ENCODE peak calls at places on chromosomes 11 and 22, in four cellular contexts. One of them, this sample, is unnamed.

GRCh38 chr11:80281194-80281593 is 840.4 kb upstream of the TENM4 start:
- DNase-seq in activated CD8-positive, alpha-beta T cell treated with anti-CD3 and anti-CD28 coated beads for 36 hours: no peak
- DNase-seq in H1: no peak
- DNase-seq in WERI-Rb-1: no peak
- DNase-seq in this sample: no peak

GRCh38 chr11:68942751-68943271 is 38.0 kb downstream of the MRGPRD start:
- DNase-seq in activated CD8-positive, alpha-beta T cell treated with anti-CD3 and anti-CD28 coated beads for 36 hours: no peak
- DNase-seq in H1: no peak
- DNase-seq in WERI-Rb-1: no peak
- DNase-seq in this sample: no peak

GRCh38 chr11:116731821-116732739 is 40.7 kb downstream of the BUD13 start:
- DNase-seq in activated CD8-positive, alpha-beta T cell treated with anti-CD3 and anti-CD28 coated beads for 36 hours: no peak
- DNase-seq in H1: no peak
- DNase-seq in WERI-Rb-1: no peak
- DNase-seq in this sample: no peak

GRCh38 chr11:32851251-32851650 is 21.5 kb downstream of the PRRG4 start:
- DNase-seq in activated CD8-positive, alpha-beta T cell treated with anti-CD3 and anti-CD28 coated beads for 36 hours: no peak
- DNase-seq in H1: no peak
- DNase-seq in WERI-Rb-1: no peak
- DNase-seq in this sample: no peak

GRCh38 chr11:116691779-116692178 is 81.0 kb downstream of the BUD13 start:
- DNase-seq in activated CD8-positive, alpha-beta T cell treated with anti-CD3 and anti-CD28 coated beads for 36 hours: peak; percentile 75
- DNase-seq in H1: no peak
- DNase-seq in WERI-Rb-1: peak; percentile 70
- DNase-seq in this sample: peak; percentile 39

GRCh38 chr22:30398685-30399680 is 2.2 kb downstream of the SEC14L2 start:
- DNase-seq in activated CD8-positive, alpha-beta T cell treated with anti-CD3 and anti-CD28 coated beads for 36 hours: peak; percentile 40
- DNase-seq in H1: no peak
- DNase-seq in WERI-Rb-1: no peak
- DNase-seq in this sample: no peak

GRCh38 chr11:118917488-118918127 is 8.1 kb downstream of the BCL9L start:
- DNase-seq in activated CD8-positive, alpha-beta T cell treated with anti-CD3 and anti-CD28 coated beads for 36 hours: peak; percentile 83
- DNase-seq in H1: no peak
- DNase-seq in WERI-Rb-1: no peak
- DNase-seq in this sample: no peak

GRCh38 chr22:35191412-35191811 is 65.9 kb upstream of the HMGXB4 start:
- DNase-seq in activated CD8-positive, alpha-beta T cell treated with anti-CD3 and anti-CD28 coated beads for 36 hours: no peak
- DNase-seq in H1: no peak
- DNase-seq in WERI-Rb-1: no peak
- DNase-seq in this sample: no peak

GRCh38 chr22:32615874-32616564 is 141.4 kb downstream of the FBXO7 start:
- DNase-seq in activated CD8-positive, alpha-beta T cell treated with anti-CD3 and anti-CD28 coated beads for 36 hours: no peak
- DNase-seq in H1: no peak
- DNase-seq in WERI-Rb-1: no peak
- DNase-seq in this sample: no peak

GRCh38 chr22:26679003-26679629 is 21.7 kb downstream of the MIAT start:
- DNase-seq in activated CD8-positive, alpha-beta T cell treated with anti-CD3 and anti-CD28 coated beads for 36 hours: peak; percentile 84
- DNase-seq in H1: peak; percentile 71
- DNase-seq in WERI-Rb-1: peak; percentile 73
- DNase-seq in this sample: peak; percentile 52

GRCh38 chr11:134024420-134025085 is 44.3 kb upstream of the JAM3 start:
- DNase-seq in activated CD8-positive, alpha-beta T cell treated with anti-CD3 and anti-CD28 coated beads for 36 hours: peak; percentile 29
- DNase-seq in H1: no peak
- DNase-seq in WERI-Rb-1: no peak
- DNase-seq in this sample: no peak

GRCh38 chr11:116563028-116563712 is 209.6 kb downstream of the BUD13 start:
- DNase-seq in activated CD8-positive, alpha-beta T cell treated with anti-CD3 and anti-CD28 coated beads for 36 hours: no peak
- DNase-seq in H1: no peak
- DNase-seq in WERI-Rb-1: no peak
- DNase-seq in this sample: no peak

GRCh38 chr22:29580200-29580810 is 608 bp downstream of the NIPSNAP1 start:
- DNase-seq in activated CD8-positive, alpha-beta T cell treated with anti-CD3 and anti-CD28 coated beads for 36 hours: peak; percentile 17
- DNase-seq in H1: no peak
- DNase-seq in WERI-Rb-1: no peak
- DNase-seq in this sample: no peak

GRCh38 chr22:36486619-36487384 is 5.4 kb upstream of the TXN2 start:
- DNase-seq in activated CD8-positive, alpha-beta T cell treated with anti-CD3 and anti-CD28 coated beads for 36 hours: peak; percentile 80
- DNase-seq in H1: no peak
- DNase-seq in WERI-Rb-1: peak; percentile 56
- DNase-seq in this sample: no peak

GRCh38 chr22:41314821-41315220 is 13.5 kb downstream of the ZC3H7B start:
- DNase-seq in activated CD8-positive, alpha-beta T cell treated with anti-CD3 and anti-CD28 coated beads for 36 hours: no peak
- DNase-seq in H1: no peak
- DNase-seq in WERI-Rb-1: no peak
- DNase-seq in this sample: no peak

GRCh38 chr22:24106385-24107381 is 74.6 kb upstream of the SUSD2 start:
- DNase-seq in activated CD8-positive, alpha-beta T cell treated with anti-CD3 and anti-CD28 coated beads for 36 hours: peak; percentile 42
- DNase-seq in H1: no peak
- DNase-seq in WERI-Rb-1: peak; percentile 25
- DNase-seq in this sample: peak; percentile 23

GRCh38 chr11:35106595-35106994 is 32.4 kb upstream of the CD44 start:
- DNase-seq in activated CD8-positive, alpha-beta T cell treated with anti-CD3 and anti-CD28 coated beads for 36 hours: no peak
- DNase-seq in H1: no peak
- DNase-seq in WERI-Rb-1: no peak
- DNase-seq in this sample: no peak

GRCh38 chr22:40436460-40437431 is 66.4 kb downstream of the SGSM3 start:
- DNase-seq in activated CD8-positive, alpha-beta T cell treated with anti-CD3 and anti-CD28 coated beads for 36 hours: peak; percentile 50
- DNase-seq in H1: no peak
- DNase-seq in WERI-Rb-1: no peak
- DNase-seq in this sample: peak; percentile 50

GRCh38 chr11:6926208-6927029 is at the start of gene ZNF215:
- DNase-seq in activated CD8-positive, alpha-beta T cell treated with anti-CD3 and anti-CD28 coated beads for 36 hours: peak; percentile 83
- DNase-seq in H1: peak; percentile 71
- DNase-seq in WERI-Rb-1: peak; percentile 91
- DNase-seq in this sample: peak; percentile 43

GRCh38 chr22:42752230-42752746 is 31.6 kb upstream of the A4GALT start:
- DNase-seq in activated CD8-positive, alpha-beta T cell treated with anti-CD3 and anti-CD28 coated beads for 36 hours: no peak
- DNase-seq in H1: no peak
- DNase-seq in WERI-Rb-1: no peak
- DNase-seq in this sample: no peak

GRCh38 chr11:70326365-70326803 is 55.9 kb downstream of the PPFIA1 start:
- DNase-seq in activated CD8-positive, alpha-beta T cell treated with anti-CD3 and anti-CD28 coated beads for 36 hours: no peak
- DNase-seq in H1: no peak
- DNase-seq in WERI-Rb-1: no peak
- DNase-seq in this sample: no peak

GRCh38 chr22:20116376-20116950 is 559 bp downstream of the RANBP1 start:
- DNase-seq in activated CD8-positive, alpha-beta T cell treated with anti-CD3 and anti-CD28 coated beads for 36 hours: peak; percentile 23
- DNase-seq in H1: no peak
- DNase-seq in WERI-Rb-1: no peak
- DNase-seq in this sample: no peak

GRCh38 chr22:50576806-50577696 is 1.2 kb downstream of the CPT1B start:
- DNase-seq in activated CD8-positive, alpha-beta T cell treated with anti-CD3 and anti-CD28 coated beads for 36 hours: no peak
- DNase-seq in H1: no peak
- DNase-seq in WERI-Rb-1: no peak
- DNase-seq in this sample: no peak

GRCh38 chr22:50577697-50577986 is 585 bp downstream of the CPT1B start:
- DNase-seq in activated CD8-positive, alpha-beta T cell treated with anti-CD3 and anti-CD28 coated beads for 36 hours: no peak
- DNase-seq in H1: no peak
- DNase-seq in WERI-Rb-1: no peak
- DNase-seq in this sample: no peak

GRCh38 chr22:50579752-50580151 is 1.5 kb upstream of the CPT1B start:
- DNase-seq in activated CD8-positive, alpha-beta T cell treated with anti-CD3 and anti-CD28 coated beads for 36 hours: no peak
- DNase-seq in H1: no peak
- DNase-seq in WERI-Rb-1: no peak
- DNase-seq in this sample: no peak

GRCh38 chr22:50578776-50579310 is 616 bp upstream of the CPT1B start:
- DNase-seq in activated CD8-positive, alpha-beta T cell treated with anti-CD3 and anti-CD28 coated beads for 36 hours: no peak
- DNase-seq in H1: no peak
- DNase-seq in WERI-Rb-1: no peak
- DNase-seq in this sample: no peak

DNA sequence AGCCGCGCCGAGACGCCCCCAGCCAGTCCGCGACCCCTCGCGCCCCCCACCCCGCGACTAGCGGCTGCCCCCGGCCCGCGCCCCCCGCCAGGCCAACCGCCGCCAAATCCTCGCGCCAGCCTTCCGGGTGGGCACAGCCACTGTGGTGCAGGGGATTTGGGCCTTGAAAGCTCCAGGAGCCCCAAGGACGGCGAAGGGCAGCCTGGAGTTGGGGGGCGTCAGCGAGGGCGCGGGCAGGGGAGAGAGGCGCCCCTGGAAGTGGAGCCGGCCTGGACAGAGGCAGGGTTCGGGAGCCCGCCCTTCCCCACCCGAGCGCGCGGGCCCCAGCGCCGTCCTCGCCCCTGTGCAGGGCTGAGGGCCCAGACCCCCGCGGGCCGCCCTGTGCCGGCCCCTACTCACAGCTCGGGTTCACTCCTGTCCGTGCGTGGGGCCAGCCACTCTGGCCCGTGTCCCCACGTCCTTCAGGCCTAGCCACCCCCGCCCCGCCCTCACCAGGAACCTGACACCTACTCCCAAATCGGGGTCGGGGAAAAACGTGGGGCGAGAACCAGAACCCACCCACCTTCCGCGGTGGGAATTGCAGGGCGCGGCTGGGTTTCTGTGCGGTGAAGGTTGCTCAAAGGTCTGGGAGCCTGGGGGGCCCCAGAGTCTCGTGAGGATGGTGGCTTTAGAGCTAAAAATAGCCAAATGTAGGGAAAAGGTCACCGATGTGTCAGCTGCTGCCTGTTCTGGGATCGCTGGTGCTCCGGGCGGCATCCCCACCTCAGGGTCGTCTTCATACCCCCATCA is at the start of gene CPT1B:
- DNase-seq in activated CD8-positive, alpha-beta T cell treated with anti-CD3 and anti-CD28 coated beads for 36 hours: no peak
- DNase-seq in H1: no peak
- DNase-seq in WERI-Rb-1: no peak
- DNase-seq in this sample: no peak
- TF ChIP-seq CTCF in activated CD8-positive, alpha-beta T cell treated with anti-CD3 and anti-CD28 coated beads for 36 hours: no peak
- TF ChIP-seq CTCF in H1: no peak
- TF ChIP-seq CTCF in WERI-Rb-1: no peak
- TF ChIP-seq CTCF in this sample: no peak

DNA sequence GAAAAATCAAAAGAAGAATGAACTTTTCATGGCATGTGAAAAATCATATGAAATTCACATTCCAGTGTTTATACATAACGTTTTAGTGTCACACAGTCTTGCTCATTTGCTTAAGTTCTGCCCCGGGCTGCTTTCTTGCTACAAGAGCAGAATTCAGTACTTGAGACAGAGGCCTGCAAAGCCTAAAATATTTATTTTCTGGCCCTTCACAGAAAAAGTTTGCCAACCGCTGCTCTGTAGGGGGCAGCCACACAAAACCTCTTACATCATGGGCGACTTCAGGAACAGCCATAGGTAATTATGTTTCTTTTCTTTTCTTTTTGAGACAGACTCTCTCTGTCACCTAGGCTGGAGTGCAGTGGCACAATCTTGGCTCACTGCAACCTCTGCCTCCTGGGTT is 1.0 kb upstream of the ATG2A start:
- DNase-seq in activated CD8-positive, alpha-beta T cell treated with anti-CD3 and anti-CD28 coated beads for 36 hours: peak; percentile 33
- DNase-seq in H1: no peak
- DNase-seq in WERI-Rb-1: no peak
- DNase-seq in this sample: no peak
- TF ChIP-seq CTCF in activated CD8-positive, alpha-beta T cell treated with anti-CD3 and anti-CD28 coated beads for 36 hours: peak; percentile 20
- TF ChIP-seq CTCF in H1: no peak
- TF ChIP-seq CTCF in WERI-Rb-1: no peak
- TF ChIP-seq CTCF in this sample: no peak

DNA sequence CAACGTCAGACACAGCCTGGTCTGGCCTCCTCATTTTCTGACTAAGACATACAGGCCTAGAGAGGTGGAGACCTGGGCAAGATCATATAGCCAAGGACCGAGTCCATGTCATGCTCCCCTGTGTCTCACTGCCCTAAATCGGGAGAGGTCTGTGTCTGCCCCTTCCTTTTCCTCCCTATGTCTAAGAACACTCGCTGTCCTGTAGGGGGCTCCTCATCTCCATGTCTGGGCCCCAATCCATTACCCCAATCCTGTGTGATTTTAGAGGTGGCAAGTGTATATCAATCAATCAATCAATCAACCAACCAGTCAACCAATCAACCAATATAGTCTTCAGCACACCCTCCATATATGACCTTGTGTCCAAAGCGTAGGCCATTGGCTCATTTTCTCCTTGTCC is 125.7 kb downstream of the KIRREL3 start:
- DNase-seq in activated CD8-positive, alpha-beta T cell treated with anti-CD3 and anti-CD28 coated beads for 36 hours: no peak
- DNase-seq in H1: no peak
- DNase-seq in WERI-Rb-1: peak; percentile 38
- DNase-seq in this sample: no peak
- TF ChIP-seq CTCF in activated CD8-positive, alpha-beta T cell treated with anti-CD3 and anti-CD28 coated beads for 36 hours: no peak
- TF ChIP-seq CTCF in H1: peak; percentile 76
- TF ChIP-seq CTCF in WERI-Rb-1: peak; percentile 67
- TF ChIP-seq CTCF in this sample: no peak

GRCh38 chr11:12983331-12983730 is 25.8 kb upstream of the RASSF10 start:
- DNase-seq in activated CD8-positive, alpha-beta T cell treated with anti-CD3 and anti-CD28 coated beads for 36 hours: no peak
- DNase-seq in H1: no peak
- DNase-seq in WERI-Rb-1: no peak
- DNase-seq in this sample: no peak

GRCh38 chr11:12979928-12980689 is 29.0 kb upstream of the RASSF10 start:
- DNase-seq in activated CD8-positive, alpha-beta T cell treated with anti-CD3 and anti-CD28 coated beads for 36 hours: no peak
- DNase-seq in H1: no peak
- DNase-seq in WERI-Rb-1: peak; percentile 11
- DNase-seq in this sample: no peak

GRCh38 chr11:12986194-12986898 is 22.8 kb upstream of the RASSF10 start:
- DNase-seq in activated CD8-positive, alpha-beta T cell treated with anti-CD3 and anti-CD28 coated beads for 36 hours: no peak
- DNase-seq in H1: no peak
- DNase-seq in WERI-Rb-1: no peak
- DNase-seq in this sample: no peak

DNA sequence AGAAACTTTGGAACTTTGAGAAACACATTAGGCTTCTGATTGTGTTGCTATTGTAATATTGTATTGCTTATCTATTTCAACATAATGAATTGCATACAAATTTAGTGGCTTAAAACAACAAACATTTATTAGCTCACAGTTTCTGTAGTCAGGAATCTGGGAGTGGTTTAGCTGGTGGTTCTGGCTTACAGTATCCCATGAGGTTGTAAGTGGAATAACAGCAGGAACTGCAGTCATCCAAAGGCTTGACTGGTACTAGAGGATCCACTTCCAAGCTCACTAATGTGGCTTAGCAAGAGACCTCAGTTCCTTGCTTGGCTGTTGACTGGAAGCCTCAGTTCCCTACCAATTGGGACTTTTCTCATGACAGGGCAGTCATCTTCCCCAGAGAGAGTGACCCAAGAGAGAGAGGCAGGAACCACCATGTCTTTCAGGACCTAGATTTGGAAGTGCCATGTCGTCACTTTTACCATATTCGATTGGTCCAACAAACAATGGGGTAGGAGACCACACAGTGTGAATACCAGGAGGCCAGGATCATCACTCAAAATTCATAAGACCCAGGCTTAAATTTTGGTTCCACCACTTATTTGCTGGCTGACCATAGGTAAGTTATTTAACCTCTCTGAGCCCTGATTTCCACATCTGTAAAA is 27.1 kb upstream of the RASSF10 start:
- DNase-seq in activated CD8-positive, alpha-beta T cell treated with anti-CD3 and anti-CD28 coated beads for 36 hours: no peak
- DNase-seq in H1: no peak
- DNase-seq in WERI-Rb-1: no peak
- DNase-seq in this sample: no peak
- TF ChIP-seq CTCF in activated CD8-positive, alpha-beta T cell treated with anti-CD3 and anti-CD28 coated beads for 36 hours: no peak
- TF ChIP-seq CTCF in H1: no peak
- TF ChIP-seq CTCF in WERI-Rb-1: no peak
- TF ChIP-seq CTCF in this sample: no peak

This sample was measured in activated B cell treated with CpG ODN at 0.5 μM for 24 hours.